ENCODE peak calls at places on chromosome 22, in six cellular contexts. X is esophagus squamous epithelium, M is ascending aorta, H is upper lobe of right lung, D is thoracic aorta, L is HCT116. J is an unnamed sample.

GRCh38 chr22:50085211-50085999 is at the start of gene MLC1:
- DNase-seq in H (no peak), X (no peak), L (no peak), D (no peak), M (no peak), J (no peak)

GRCh38 chr22:19887251-19887985 is 32.7 kb upstream of the GNB1L start:
- DNase-seq in H (no peak), M (no peak), L (no peak), D (no peak), X (no peak), J (no peak)

GRCh38 chr22:17171016-17171312 is 11.9 kb upstream of the HDHD5 start:
- DNase-seq in X (no peak), L (no peak), M (no peak), D (no peak), H (no peak), J (no peak)

GRCh38 chr22:19005905-19006304 is 69.8 kb upstream of the PRODH start:
- DNase-seq in H (no peak), L (no peak), X (no peak), M (no peak), D (no peak), J (no peak)

GRCh38 chr22:37571258-37571991 is 8.5 kb downstream of the LGALS2 start:
- DNase-seq in L (peak; percentile 63), D (no peak), M (no peak), X (no peak), H (no peak), J (no peak)

GRCh38 chr22:19844423-19845368 is 10.0 kb downstream of the GNB1L start:
- DNase-seq in L (no peak), H (peak; percentile 82), D (no peak), M (no peak), X (no peak), J (no peak)

GRCh38 chr22:45510376-45511232 is 7.9 kb downstream of the FBLN1 start:
- DNase-seq in D (no peak), H (no peak), L (no peak), M (no peak), X (no peak), J (no peak)

GRCh38 chr22:20392983-20393704 is 807 bp upstream of the ZNF74 start:
- DNase-seq in H (peak; percentile 67), X (no peak), M (no peak), L (no peak), D (no peak), J (no peak)

GRCh38 chr22:17403906-17404305 is 34.6 kb downstream of the CECR2 start:
- DNase-seq in L (no peak), M (no peak), H (no peak), D (no peak), X (no peak), J (no peak)

GRCh38 chr22:41009222-41009948 is 58.2 kb downstream of the RBX1 start:
- DNase-seq in L (no peak), H (peak; percentile 68), D (no peak), X (no peak), M (no peak), J (no peak)

GRCh38 chr22:27987557-27987956 is 68.5 kb upstream of the PITPNB start:
- DNase-seq in X (no peak), H (no peak), D (no peak), M (no peak), L (no peak), J (peak; percentile 40)

GRCh38 chr22:45538284-45538683 is 35.6 kb downstream of the FBLN1 start:
- DNase-seq in X (no peak), H (no peak), M (no peak), L (no peak), D (no peak), J (no peak)

GRCh38 chr22:20881231-20881630 is 22.4 kb downstream of the SNAP29 start:
- DNase-seq in M (no peak), D (no peak), X (no peak), H (no peak), L (no peak), J (no peak)

GRCh38 chr22:33350391-33350955 is 292.3 kb upstream of the SYN3 start:
- DNase-seq in X (no peak), H (no peak), D (no peak), M (no peak), L (no peak), J (no peak)

GRCh38 chr22:28885939-28886338 is 2.6 kb downstream of the ZNRF3 start:
- DNase-seq in D (no peak), X (no peak), L (no peak), M (no peak), H (no peak), J (no peak)

GRCh38 chr22:27975381-27976013 is 56.4 kb upstream of the PITPNB start:
- DNase-seq in L (no peak), X (no peak), M (no peak), H (no peak), D (no peak), J (no peak)

GRCh38 chr22:45602824-45603301 is 68.8 kb upstream of the ATXN10 start:
- DNase-seq in M (no peak), X (no peak), H (no peak), L (peak; percentile 80), D (no peak), J (no peak)

GRCh38 chr22:27065259-27065658 is 407.9 kb downstream of the MIAT start:
- DNase-seq in H (no peak), M (no peak), D (no peak), X (no peak), L (no peak), J (no peak)

GRCh38 chr22:44957267-44957905 is 52.4 kb downstream of the PHF21B start:
- DNase-seq in H (no peak), L (no peak), D (no peak), M (no peak), X (no peak), J (no peak)

GRCh38 chr22:46564084-46564714 is 26.8 kb upstream of the CELSR1 start:
- DNase-seq in L (no peak), D (no peak), H (no peak), X (no peak), M (no peak), J (peak; percentile 81)

GRCh38 chr22:29106839-29107238 is 34.0 kb downstream of the KREMEN1 start:
- DNase-seq in L (no peak), H (no peak), M (no peak), D (no peak), X (no peak), J (no peak)

GRCh38 chr22:46335201-46336118 is at the start of gene TRMU:
- DNase-seq in M (peak; percentile 23), X (no peak), D (no peak), L (peak; percentile 60), H (peak; percentile 94), J (no peak)

GRCh38 chr22:45968751-45969413 is 8.1 kb downstream of the WNT7B start:
- DNase-seq in M (no peak), D (no peak), L (peak; percentile 50), H (no peak), X (no peak), J (no peak)

GRCh38 chr22:40654522-40655167 is 18.1 kb upstream of the MRTFA start:
- DNase-seq in L (no peak), M (no peak), X (no peak), H (no peak), D (no peak), J (no peak)

GRCh38 chr22:50308597-50308935 is 1.1 kb upstream of the PLXNB2 start:
- DNase-seq in M (peak; percentile 54), D (no peak), L (no peak), X (no peak), H (peak; percentile 92), J (no peak)

GRCh38 chr22:24994070-24994763 is 41.7 kb downstream of the KIAA1671 start:
- DNase-seq in H (no peak), M (no peak), L (peak; percentile 73), D (no peak), X (no peak), J (no peak)

GRCh38 chr22:29157759-29158535 is 47.7 kb upstream of the EMID1 start:
- DNase-seq in X (no peak), M (no peak), D (no peak), H (peak; percentile 37), L (peak; percentile 15), J (no peak)

GRCh38 chr22:26718905-26719304 is 61.5 kb downstream of the MIAT start:
- DNase-seq in L (no peak), X (no peak), D (no peak), H (no peak), M (no peak), J (no peak)

GRCh38 chr22:19990609-19991394 is 25.8 kb downstream of the ARVCF start:
- DNase-seq in H (no peak), D (no peak), X (no peak), M (no peak), L (no peak), J (no peak)

GRCh38 chr22:24937114-24937513 is 9.4 kb downstream of the LHFPL7 start:
- DNase-seq in M (no peak), D (no peak), L (no peak), X (no peak), H (no peak), J (no peak)

GRCh38 chr22:20946080-20946986 is 20.7 kb upstream of the AIFM3 start:
- DNase-seq in X (no peak), L (no peak), D (no peak), M (no peak), H (no peak), J (no peak)

GRCh38 chr22:46354176-46354992 is 18.9 kb downstream of the TRMU start:
- DNase-seq in L (no peak), D (no peak), H (peak; percentile 64), X (no peak), M (no peak), J (no peak)

GRCh38 chr22:30318773-30319419 is 7.8 kb downstream of the TBC1D10A start:
- DNase-seq in L (no peak), M (no peak), D (no peak), X (no peak), H (no peak), J (no peak)

GRCh38 chr22:21975854-21976345 is 6.7 kb downstream of the TOP3B start:
- DNase-seq in L (no peak), X (no peak), M (no peak), H (no peak), D (no peak), J (no peak)
- H3K4me1 ChIP-seq in L (no peaks in the 10 kb centered on the region), X (peaks cover 8% of the 10 kb centered on the region), M (no peaks in the 10 kb centered on the region), H (no peaks in the 10 kb centered on the region), D (peaks cover 5% of the 10 kb centered on the region), J (peaks cover 1% of the 10 kb centered on the region)

GRCh38 chr22:43543522-43544281 is 131.9 kb downstream of the MPPED1 start:
- DNase-seq in D (no peak), X (no peak), L (no peak), M (no peak), H (no peak), J (no peak)
- H3K4me3 ChIP-seq in D (no peak overlapping the region), X (no peak overlapping the region), L (no peak overlapping the region), M (no peak overlapping the region), H (no peak overlapping the region), J (no peak overlapping the region)

GRCh38 chr22:48874956-48875355 is 952.7 kb downstream of the BRD1 start:
- DNase-seq in H (peak; percentile 44), D (no peak), L (no peak), X (no peak), M (no peak), J (no peak)
- H3K4me1 ChIP-seq in H (no peaks in the 10 kb centered on the region), D (no peaks in the 10 kb centered on the region), L (no peaks in the 10 kb centered on the region), X (no peaks in the 10 kb centered on the region), M (no peaks in the 10 kb centered on the region), J (no peaks in the 10 kb centered on the region)

DNA sequence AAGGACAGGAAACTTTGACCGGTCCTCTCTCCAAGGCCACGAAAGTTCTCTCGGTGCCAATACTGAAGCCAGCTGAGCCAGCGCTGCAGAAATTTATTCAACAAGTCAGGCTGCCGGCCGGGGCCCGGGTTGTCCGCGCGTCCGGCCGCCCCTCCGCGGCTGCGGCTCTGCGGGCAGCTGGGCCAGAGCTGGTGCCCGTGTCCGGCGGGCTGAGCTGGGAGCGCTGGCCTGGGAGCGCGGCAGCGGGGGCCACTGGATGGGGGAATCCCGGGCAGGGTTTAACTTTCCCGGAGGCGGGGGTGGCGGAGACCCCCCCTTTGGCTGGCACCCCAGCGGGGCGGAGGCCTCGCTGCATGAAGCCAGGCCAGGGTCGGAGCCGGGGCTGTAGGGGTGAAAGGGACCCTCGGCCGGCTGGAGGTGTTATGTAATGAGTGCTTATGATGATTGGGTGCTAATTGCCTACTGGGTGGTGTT is 12.3 kb upstream of the CACNA1I start:
- DNase-seq in H (no peak), L (no peak), M (no peak), D (no peak), X (no peak), J (no peak)
- H3K4me3 ChIP-seq in H (no peak overlapping the region), L (no peak overlapping the region), M (peak overlapping the region; percentile 11), D (peak overlapping the region; percentile 48), X (no peak overlapping the region), J (no peak overlapping the region)

J was measured in vagina.